ENCODE peak calls at places on chromosomes 3 and 15, in six cellular contexts. K, Y, R, E, U and L are unnamed samples.

GRCh38 chr3:29764059-29764458 is 483.2 kb downstream of the RBMS3 start:
- DNase-seq in K (no peak), Y (no peak), R (no peak), E (no peak), U (no peak), L (no peak)

GRCh38 chr15:92878593-92879053 is 21.5 kb upstream of the CHD2 start:
- DNase-seq in K (no peak), Y (no peak), R (no peak), E (peak), U (no peak), L (no peak)

GRCh38 chr3:156259896-156260788 is 139.8 kb downstream of the KCNAB1 start:
- DNase-seq in K (no peak), Y (no peak), R (no peak), E (no peak), U (no peak), L (no peak)

GRCh38 chr15:39403674-39404117 is 177.2 kb upstream of the THBS1 start:
- DNase-seq in K (no peak), Y (no peak), R (peak), E (no peak), U (no peak), L (no peak)

GRCh38 chr3:186411994-186412393 is 50.0 kb upstream of the DGKG start:
- DNase-seq in K (no peak), Y (no peak), R (no peak), E (no peak), U (no peak), L (no peak)

GRCh38 chr15:60214201-60214600 is 183.6 kb downstream of the ANXA2 start:
- DNase-seq in K (no peak), Y (no peak), R (no peak), E (no peak), U (no peak), L (no peak)

GRCh38 chr15:64478863-64479262 is 18.5 kb downstream of the ZNF609 start:
- DNase-seq in K (no peak), Y (no peak), R (peak), E (no peak), U (no peak), L (no peak)

GRCh38 chr3:82581350-82581749 is 819.9 kb upstream of the GBE1 start:
- DNase-seq in K (no peak), Y (no peak), R (no peak), E (no peak), U (no peak), L (no peak)

GRCh38 chr15:75138016-75138999 is 63.4 kb upstream of the C15orf39 start:
- DNase-seq in K (no peak), Y (no peak), R (no peak), E (no peak), U (no peak), L (no peak)

GRCh38 chr3:72339750-72340025 is 508.6 kb downstream of the SHQ1 start:
- DNase-seq in K (no peak), Y (no peak), R (no peak), E (no peak), U (no peak), L (no peak)

GRCh38 chr3:94360982-94361381 is 298.1 kb downstream of the NSUN3 start:
- DNase-seq in K (no peak), Y (no peak), R (no peak), E (no peak), U (no peak), L (no peak)

GRCh38 chr15:92666780-92667179 is 11.2 kb upstream of the FAM174B start:
- DNase-seq in K (no peak), Y (no peak), R (no peak), E (no peak), U (no peak), L (no peak)

GRCh38 chr3:101351834-101352233 is 31.5 kb upstream of the IMPG2 start:
- DNase-seq in K (no peak), Y (no peak), R (no peak), E (peak), U (no peak), L (no peak)

GRCh38 chr3:132659370-132660055 is at the start of gene ACAD11:
- DNase-seq in K (peak), Y (no peak), R (peak), E (peak), U (peak), L (peak)

GRCh38 chr3:112635674-112636073 is 5.3 kb downstream of the CCDC80 start:
- DNase-seq in K (no peak), Y (no peak), R (no peak), E (no peak), U (no peak), L (no peak)

GRCh38 chr3:169215953-169216352 is 447.6 kb downstream of the MECOM start:
- DNase-seq in K (no peak), Y (no peak), R (no peak), E (no peak), U (no peak), L (no peak)

GRCh38 chr3:169215461-169215860 is 448.1 kb downstream of the MECOM start:
- DNase-seq in K (no peak), Y (no peak), R (no peak), E (no peak), U (no peak), L (no peak)

DNA sequence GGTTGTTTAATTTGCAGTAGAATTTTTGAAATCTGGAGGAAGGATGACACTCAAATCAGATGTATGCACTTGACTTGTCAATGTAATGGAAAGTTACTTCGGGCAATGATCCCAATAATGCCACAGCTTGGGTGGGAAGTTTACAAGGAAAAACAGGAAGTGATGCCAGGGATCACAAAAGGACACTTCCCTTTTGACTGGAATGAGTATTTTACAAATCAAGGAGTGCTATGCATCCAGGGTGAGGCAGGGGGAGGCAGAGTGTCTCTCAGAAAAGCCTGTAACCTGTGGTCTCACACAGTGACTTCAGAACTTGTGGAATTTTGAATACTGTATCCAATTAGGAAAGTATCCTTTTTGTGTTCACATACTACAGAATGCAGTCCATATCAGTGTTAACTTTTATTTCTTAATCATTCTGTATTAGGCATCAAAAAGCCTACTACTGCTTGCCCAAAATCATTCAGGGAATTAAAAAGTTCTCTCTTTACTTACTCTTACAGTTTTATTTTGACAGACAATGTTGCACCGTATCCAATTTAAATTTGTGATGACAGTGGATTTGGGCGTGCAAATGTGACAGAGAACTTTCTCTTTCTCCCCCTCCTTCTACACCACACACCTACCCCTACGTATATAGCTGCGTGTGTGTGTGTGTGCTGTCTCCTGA is 445.1 kb downstream of the MECOM start:
- DNase-seq in K (no peak), Y (no peak), R (peak), E (peak), U (no peak), L (no peak)
- TF ChIP-seq TAF1 in K (no peak), Y (no peak), R (no peak), E (no peak), U (no peak), L (no peak)

DNA sequence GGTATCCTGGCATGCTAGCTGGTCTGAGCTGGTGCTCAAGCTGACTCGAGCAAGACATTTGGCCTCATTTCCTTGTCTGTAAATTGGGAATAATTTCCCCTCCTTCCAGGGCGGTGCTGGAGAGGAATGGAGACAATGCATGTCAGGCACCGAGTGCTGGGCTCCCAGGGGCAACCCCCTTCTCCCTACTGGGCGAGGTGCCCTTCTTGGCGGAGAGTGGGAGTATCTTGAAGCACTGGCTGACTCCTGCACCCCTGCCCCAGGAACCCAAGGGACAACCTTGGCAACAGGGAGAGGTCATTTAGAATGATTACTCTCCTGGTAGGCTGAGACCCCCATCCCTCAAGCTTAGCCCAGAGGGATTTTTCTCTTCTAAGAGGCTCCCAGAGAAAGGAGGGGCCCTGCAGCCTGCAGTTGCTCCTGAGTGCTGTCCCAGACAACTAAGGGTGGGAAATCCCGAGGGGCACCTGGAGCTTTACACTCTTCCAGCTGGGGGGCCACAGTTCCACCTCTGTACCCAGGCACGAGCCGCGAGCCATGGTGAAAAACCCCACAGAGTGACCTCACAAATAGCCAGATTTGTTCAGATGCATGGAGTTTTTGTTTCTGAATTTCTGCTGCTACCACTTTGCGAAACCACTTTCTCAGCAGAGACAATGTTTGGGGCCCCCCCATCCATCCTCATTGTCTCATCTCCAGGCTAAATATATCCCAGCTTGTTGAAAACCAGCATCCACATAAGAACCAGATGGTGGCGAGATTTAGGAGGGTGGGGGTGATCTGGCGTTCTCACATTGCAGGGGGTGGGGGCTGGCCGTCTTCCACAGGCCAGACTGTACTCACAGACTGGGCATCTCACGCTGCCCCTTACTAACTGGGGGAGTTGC is 44.8 kb downstream of the ABTB1 start:
- DNase-seq in K (no peak), Y (no peak), R (no peak), E (no peak), U (no peak), L (no peak)
- TF ChIP-seq POLR2A in K (no peak), Y (no peak), R (no peak), E (no peak), U (no peak), L (no peak)

GRCh38 chr15:78077053-78077859 is at the start of gene TBC1D2B:
- DNase-seq in K (peak), Y (no peak), R (no peak), E (peak), U (no peak), L (peak)
- TF ChIP-seq TAF1 in K (no peak), Y (no peak), R (peak), E (no peak), U (no peak), L (no peak)

GRCh38 chr3:45098315-45098714 is 47.9 kb downstream of the CDCP1 start:
- DNase-seq in K (no peak), Y (no peak), R (no peak), E (no peak), U (no peak), L (no peak)

GRCh38 chr3:45097296-45097883 is 48.8 kb downstream of the CDCP1 start:
- DNase-seq in K (no peak), Y (no peak), R (no peak), E (no peak), U (no peak), L (no peak)

GRCh38 chr3:45103753-45104714 is 42.1 kb downstream of the CDCP1 start:
- DNase-seq in K (no peak), Y (no peak), R (no peak), E (peak), U (no peak), L (no peak)

GRCh38 chr3:45103334-45103733 is 42.8 kb downstream of the CDCP1 start:
- DNase-seq in K (no peak), Y (no peak), R (no peak), E (no peak), U (no peak), L (no peak)

DNA sequence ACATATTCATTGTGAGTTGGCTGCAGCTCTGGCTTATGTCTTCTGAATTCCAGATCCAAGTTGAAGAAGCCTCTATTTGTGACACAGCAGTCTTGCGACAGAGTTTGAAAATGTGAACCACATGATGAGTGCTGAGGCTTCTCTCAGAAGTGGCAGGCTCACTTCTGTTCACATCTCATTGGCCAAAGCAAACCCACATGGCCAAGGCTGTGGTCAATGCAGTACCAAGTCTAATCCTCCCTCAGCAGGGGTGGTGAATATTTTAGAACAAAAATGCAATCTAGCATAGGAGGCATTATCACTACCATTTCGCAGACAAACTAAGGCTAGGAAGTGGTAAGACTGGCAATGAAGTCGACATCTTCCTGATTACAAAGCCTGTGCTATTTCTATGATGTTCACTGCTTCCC is 45.2 kb downstream of the CDCP1 start:
- DNase-seq in K (no peak), Y (no peak), R (no peak), E (no peak), U (no peak), L (no peak)
- TF ChIP-seq POLR2A in K (no peak), Y (no peak), R (no peak), E (no peak), U (no peak), L (no peak)

GRCh38 chr15:33194237-33194636 is 277 bp downstream of the FMN1 start:
- DNase-seq in K (no peak), Y (no peak), R (no peak), E (peak), U (no peak), L (no peak)
- TF ChIP-seq TAF1 in K (no peak), Y (no peak), R (no peak), E (no peak), U (no peak), L (no peak)

GRCh38 chr15:69412274-69412673 is 1.9 kb upstream of the KIF23 start:
- DNase-seq in K (no peak), Y (no peak), R (no peak), E (no peak), U (no peak), L (no peak)

GRCh38 chr15:69412701-69413100 is 1.4 kb upstream of the KIF23 start:
- DNase-seq in K (no peak), Y (no peak), R (no peak), E (no peak), U (no peak), L (no peak)

GRCh38 chr15:69414702-69415161 is 583 bp downstream of the KIF23 start:
- DNase-seq in K (no peak), Y (no peak), R (peak), E (peak), U (no peak), L (peak)

GRCh38 chr15:69415381-69415780 is 1.2 kb downstream of the KIF23 start:
- DNase-seq in K (no peak), Y (no peak), R (no peak), E (no peak), U (no peak), L (no peak)

DNA sequence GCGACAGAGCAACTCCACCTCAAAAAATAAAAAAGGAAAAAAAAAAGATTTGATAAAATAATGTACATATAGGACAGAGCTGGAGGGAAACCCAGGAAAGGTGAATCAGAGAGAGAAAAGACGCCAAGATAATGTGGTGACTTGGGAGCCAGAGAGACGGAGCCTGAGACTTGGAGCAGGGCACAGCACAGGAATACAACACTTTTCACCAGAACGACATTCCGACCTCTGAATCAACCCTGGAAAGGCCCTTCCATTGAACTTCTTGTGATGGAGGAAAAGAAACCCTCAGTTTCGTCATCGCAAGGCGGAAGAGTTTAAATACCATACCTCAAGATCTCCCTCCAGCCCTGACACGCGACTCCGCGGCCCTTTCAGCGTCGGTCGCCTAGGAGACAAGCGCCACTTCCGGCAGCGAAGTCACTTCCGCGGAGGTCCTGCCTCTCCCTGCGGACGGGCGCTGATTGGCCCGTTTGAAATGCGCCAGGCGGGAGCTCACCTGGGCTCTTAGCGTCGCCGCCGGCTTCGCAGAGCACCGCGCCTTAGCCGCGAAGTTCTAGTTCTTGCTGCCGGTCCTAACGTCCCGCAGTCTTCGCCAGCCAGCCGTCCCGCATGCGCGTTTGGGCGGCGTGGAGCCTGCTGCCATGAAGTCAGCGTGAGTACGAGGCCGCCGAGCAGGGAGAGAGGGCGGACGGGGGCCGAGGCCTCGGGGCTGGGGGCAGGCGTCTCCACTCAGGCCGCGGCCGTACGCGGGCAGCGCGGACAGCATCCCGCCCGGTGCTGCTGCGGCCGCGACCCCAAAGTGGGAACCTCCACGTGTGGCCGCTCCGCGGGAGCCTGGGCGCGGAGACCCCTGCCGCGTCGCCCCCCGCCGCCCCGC is at the start of gene KIF23:
- DNase-seq in K (peak), Y (peak), R (peak), E (peak), U (peak), L (peak)
- TF ChIP-seq POLR2A in K (peak), Y (peak), R (peak), E (peak), U (peak), L (peak)

DNA sequence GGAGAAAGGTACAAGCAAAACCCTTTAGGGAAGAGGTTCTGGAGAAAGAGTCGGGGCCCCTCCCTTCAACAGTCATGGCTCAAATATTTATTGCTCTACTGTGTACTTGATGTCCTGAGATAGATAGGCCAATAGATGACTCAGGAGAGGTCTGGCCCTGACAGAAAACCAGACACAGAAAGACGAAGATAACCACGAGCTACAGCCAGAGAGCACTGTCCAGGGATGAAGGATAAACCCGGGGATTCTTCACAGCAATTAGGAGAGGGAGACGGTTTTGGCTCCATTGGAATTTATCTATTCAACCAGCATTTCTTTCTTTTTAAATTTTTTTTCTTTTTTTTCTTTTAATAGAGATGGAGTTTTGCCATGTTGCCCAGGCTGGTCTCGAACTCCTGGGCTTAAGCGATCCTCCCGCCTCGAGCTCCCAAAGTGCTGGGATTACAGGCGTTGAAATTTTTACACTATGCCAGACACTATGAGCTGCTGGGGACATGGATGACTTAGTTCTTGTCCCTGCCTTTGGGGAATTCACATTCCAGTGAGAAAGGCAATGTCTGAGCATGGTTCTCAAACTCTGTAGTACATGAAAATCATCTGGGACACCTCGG is 4.6 kb upstream of the CIDEC start:
- DNase-seq in K (no peak), Y (no peak), R (peak), E (peak), U (no peak), L (no peak)
- TF ChIP-seq TAF1 in K (no peak), Y (no peak), R (no peak), E (no peak), U (no peak), L (no peak)

GRCh38 chr3:141486416-141486734 is 452 bp upstream of the RASA2 start:
- DNase-seq in K (no peak), Y (no peak), R (peak), E (no peak), U (no peak), L (no peak)
- TF ChIP-seq POLR2A in K (no peak), Y (no peak), R (no peak), E (no peak), U (no peak), L (no peak)